ENCODE peak calls at places on chromosomes 11 and 22, in seven cellular contexts. One of them, this sample, is unnamed.

GRCh38 chr11:12414641-12415040 is 37.3 kb downstream of the PARVA start:
- DNase-seq in NCI-H2029: no peak
- DNase-seq in CMK: no peak
- DNase-seq in natural killer cell treated with Interleukin-12 subunit alpha and Interleukin-12 subunit beta and Interleukin-15 and Interleukin-18, amount 100 ng/mL, for 72 hours: no peak
- DNase-seq in activated T-cell treated with anti-CD3 and anti-CD28 coated beads, Interleukin-2, amount 50 U/mL, for 48 hours: no peak
- DNase-seq in sigmoid colon: no peak
- DNase-seq in left kidney: no peak
- DNase-seq in this sample: no peak

GRCh38 chr11:119599864-119600593 is 129.0 kb downstream of the NECTIN1 start:
- DNase-seq in left kidney: no peak
- DNase-seq in natural killer cell treated with Interleukin-12 subunit alpha and Interleukin-12 subunit beta and Interleukin-15 and Interleukin-18, amount 100 ng/mL, for 72 hours: no peak
- DNase-seq in CMK: no peak
- DNase-seq in sigmoid colon: no peak
- DNase-seq in activated T-cell treated with anti-CD3 and anti-CD28 coated beads, Interleukin-2, amount 50 U/mL, for 48 hours: no peak
- DNase-seq in NCI-H2029: no peak
- DNase-seq in this sample: no peak

GRCh38 chr11:116400081-116400480 is 372.7 kb downstream of the BUD13 start:
- DNase-seq in CMK: no peak
- DNase-seq in NCI-H2029: no peak
- DNase-seq in left kidney: no peak
- DNase-seq in activated T-cell treated with anti-CD3 and anti-CD28 coated beads, Interleukin-2, amount 50 U/mL, for 48 hours: no peak
- DNase-seq in natural killer cell treated with Interleukin-12 subunit alpha and Interleukin-12 subunit beta and Interleukin-15 and Interleukin-18, amount 100 ng/mL, for 72 hours: no peak
- DNase-seq in sigmoid colon: no peak
- DNase-seq in this sample: no peak

GRCh38 chr11:13338437-13339069 is 61.0 kb downstream of the BMAL1 start:
- DNase-seq in left kidney: no peak
- DNase-seq in sigmoid colon: no peak
- DNase-seq in NCI-H2029: peak
- DNase-seq in activated T-cell treated with anti-CD3 and anti-CD28 coated beads, Interleukin-2, amount 50 U/mL, for 48 hours: peak
- DNase-seq in natural killer cell treated with Interleukin-12 subunit alpha and Interleukin-12 subunit beta and Interleukin-15 and Interleukin-18, amount 100 ng/mL, for 72 hours: no peak
- DNase-seq in CMK: no peak
- DNase-seq in this sample: peak

GRCh38 chr22:39220897-39221850 is 23.6 kb downstream of the PDGFB start:
- DNase-seq in CMK: no peak
- DNase-seq in natural killer cell treated with Interleukin-12 subunit alpha and Interleukin-12 subunit beta and Interleukin-15 and Interleukin-18, amount 100 ng/mL, for 72 hours: no peak
- DNase-seq in activated T-cell treated with anti-CD3 and anti-CD28 coated beads, Interleukin-2, amount 50 U/mL, for 48 hours: no peak
- DNase-seq in sigmoid colon: peak
- DNase-seq in NCI-H2029: no peak
- DNase-seq in left kidney: no peak
- DNase-seq in this sample: no peak

GRCh38 chr11:113907155-113907554 is 2.6 kb downstream of the HTR3B start:
- DNase-seq in sigmoid colon: no peak
- DNase-seq in activated T-cell treated with anti-CD3 and anti-CD28 coated beads, Interleukin-2, amount 50 U/mL, for 48 hours: no peak
- DNase-seq in natural killer cell treated with Interleukin-12 subunit alpha and Interleukin-12 subunit beta and Interleukin-15 and Interleukin-18, amount 100 ng/mL, for 72 hours: no peak
- DNase-seq in left kidney: no peak
- DNase-seq in CMK: no peak
- DNase-seq in NCI-H2029: no peak
- DNase-seq in this sample: no peak

GRCh38 chr11:128504489-128504888 is 82.9 kb downstream of the ETS1 start:
- DNase-seq in sigmoid colon: no peak
- DNase-seq in activated T-cell treated with anti-CD3 and anti-CD28 coated beads, Interleukin-2, amount 50 U/mL, for 48 hours: no peak
- DNase-seq in NCI-H2029: no peak
- DNase-seq in left kidney: no peak
- DNase-seq in CMK: no peak
- DNase-seq in natural killer cell treated with Interleukin-12 subunit alpha and Interleukin-12 subunit beta and Interleukin-15 and Interleukin-18, amount 100 ng/mL, for 72 hours: no peak
- DNase-seq in this sample: no peak

GRCh38 chr11:83004855-83005556 is 66.7 kb downstream of the RAB30 start:
- DNase-seq in sigmoid colon: no peak
- DNase-seq in natural killer cell treated with Interleukin-12 subunit alpha and Interleukin-12 subunit beta and Interleukin-15 and Interleukin-18, amount 100 ng/mL, for 72 hours: no peak
- DNase-seq in activated T-cell treated with anti-CD3 and anti-CD28 coated beads, Interleukin-2, amount 50 U/mL, for 48 hours: no peak
- DNase-seq in left kidney: no peak
- DNase-seq in CMK: no peak
- DNase-seq in NCI-H2029: no peak
- DNase-seq in this sample: peak

GRCh38 chr11:78961938-78962701 is 387.5 kb upstream of the NARS2 start:
- DNase-seq in natural killer cell treated with Interleukin-12 subunit alpha and Interleukin-12 subunit beta and Interleukin-15 and Interleukin-18, amount 100 ng/mL, for 72 hours: no peak
- DNase-seq in CMK: no peak
- DNase-seq in activated T-cell treated with anti-CD3 and anti-CD28 coated beads, Interleukin-2, amount 50 U/mL, for 48 hours: peak
- DNase-seq in sigmoid colon: no peak
- DNase-seq in left kidney: peak
- DNase-seq in NCI-H2029: peak
- DNase-seq in this sample: no peak

GRCh38 chr22:45919504-45920286 is 57.3 kb downstream of the WNT7B start:
- DNase-seq in natural killer cell treated with Interleukin-12 subunit alpha and Interleukin-12 subunit beta and Interleukin-15 and Interleukin-18, amount 100 ng/mL, for 72 hours: no peak
- DNase-seq in activated T-cell treated with anti-CD3 and anti-CD28 coated beads, Interleukin-2, amount 50 U/mL, for 48 hours: no peak
- DNase-seq in CMK: no peak
- DNase-seq in NCI-H2029: no peak
- DNase-seq in sigmoid colon: no peak
- DNase-seq in left kidney: no peak
- DNase-seq in this sample: no peak

GRCh38 chr11:117621226-117621625 is 175.8 kb downstream of the DSCAML1 start:
- DNase-seq in CMK: peak
- DNase-seq in activated T-cell treated with anti-CD3 and anti-CD28 coated beads, Interleukin-2, amount 50 U/mL, for 48 hours: peak
- DNase-seq in NCI-H2029: no peak
- DNase-seq in left kidney: no peak
- DNase-seq in sigmoid colon: no peak
- DNase-seq in natural killer cell treated with Interleukin-12 subunit alpha and Interleukin-12 subunit beta and Interleukin-15 and Interleukin-18, amount 100 ng/mL, for 72 hours: no peak
- DNase-seq in this sample: no peak

GRCh38 chr22:49716441-49716840 is 111.2 kb downstream of the BRD1 start:
- DNase-seq in NCI-H2029: no peak
- DNase-seq in sigmoid colon: no peak
- DNase-seq in natural killer cell treated with Interleukin-12 subunit alpha and Interleukin-12 subunit beta and Interleukin-15 and Interleukin-18, amount 100 ng/mL, for 72 hours: no peak
- DNase-seq in CMK: no peak
- DNase-seq in left kidney: no peak
- DNase-seq in activated T-cell treated with anti-CD3 and anti-CD28 coated beads, Interleukin-2, amount 50 U/mL, for 48 hours: no peak
- DNase-seq in this sample: no peak

GRCh38 chr22:48692734-48693376 is 1134.8 kb downstream of the BRD1 start:
- DNase-seq in sigmoid colon: no peak
- DNase-seq in CMK: no peak
- DNase-seq in natural killer cell treated with Interleukin-12 subunit alpha and Interleukin-12 subunit beta and Interleukin-15 and Interleukin-18, amount 100 ng/mL, for 72 hours: no peak
- DNase-seq in activated T-cell treated with anti-CD3 and anti-CD28 coated beads, Interleukin-2, amount 50 U/mL, for 48 hours: no peak
- DNase-seq in left kidney: peak
- DNase-seq in NCI-H2029: no peak
- DNase-seq in this sample: no peak

GRCh38 chr11:45252134-45252856 is 33.8 kb downstream of the SYT13 start:
- DNase-seq in natural killer cell treated with Interleukin-12 subunit alpha and Interleukin-12 subunit beta and Interleukin-15 and Interleukin-18, amount 100 ng/mL, for 72 hours: no peak
- DNase-seq in sigmoid colon: no peak
- DNase-seq in activated T-cell treated with anti-CD3 and anti-CD28 coated beads, Interleukin-2, amount 50 U/mL, for 48 hours: peak
- DNase-seq in NCI-H2029: peak
- DNase-seq in left kidney: peak
- DNase-seq in CMK: peak
- DNase-seq in this sample: peak

GRCh38 chr11:2163428-2163978 is 2.5 kb upstream of the INS start:
- DNase-seq in left kidney: no peak
- DNase-seq in sigmoid colon: no peak
- DNase-seq in NCI-H2029: no peak
- DNase-seq in activated T-cell treated with anti-CD3 and anti-CD28 coated beads, Interleukin-2, amount 50 U/mL, for 48 hours: no peak
- DNase-seq in CMK: no peak
- DNase-seq in natural killer cell treated with Interleukin-12 subunit alpha and Interleukin-12 subunit beta and Interleukin-15 and Interleukin-18, amount 100 ng/mL, for 72 hours: no peak
- DNase-seq in this sample: no peak

GRCh38 chr11:103794262-103794661 is 242.2 kb upstream of the DDI1 start:
- DNase-seq in CMK: no peak
- DNase-seq in NCI-H2029: no peak
- DNase-seq in natural killer cell treated with Interleukin-12 subunit alpha and Interleukin-12 subunit beta and Interleukin-15 and Interleukin-18, amount 100 ng/mL, for 72 hours: no peak
- DNase-seq in activated T-cell treated with anti-CD3 and anti-CD28 coated beads, Interleukin-2, amount 50 U/mL, for 48 hours: no peak
- DNase-seq in left kidney: no peak
- DNase-seq in sigmoid colon: no peak
- DNase-seq in this sample: no peak

GRCh38 chr11:72113170-72113808 is 794 bp upstream of the ANAPC15 start:
- DNase-seq in activated T-cell treated with anti-CD3 and anti-CD28 coated beads, Interleukin-2, amount 50 U/mL, for 48 hours: peak
- DNase-seq in sigmoid colon: no peak
- DNase-seq in NCI-H2029: no peak
- DNase-seq in natural killer cell treated with Interleukin-12 subunit alpha and Interleukin-12 subunit beta and Interleukin-15 and Interleukin-18, amount 100 ng/mL, for 72 hours: no peak
- DNase-seq in left kidney: no peak
- DNase-seq in CMK: no peak
- DNase-seq in this sample: no peak

GRCh38 chr11:95243658-95244057 is 12.7 kb upstream of the SESN3 start:
- DNase-seq in sigmoid colon: no peak
- DNase-seq in CMK: no peak
- DNase-seq in NCI-H2029: no peak
- DNase-seq in left kidney: no peak
- DNase-seq in activated T-cell treated with anti-CD3 and anti-CD28 coated beads, Interleukin-2, amount 50 U/mL, for 48 hours: no peak
- DNase-seq in natural killer cell treated with Interleukin-12 subunit alpha and Interleukin-12 subunit beta and Interleukin-15 and Interleukin-18, amount 100 ng/mL, for 72 hours: no peak
- DNase-seq in this sample: no peak

GRCh38 chr11:133570376-133570775 is 38.1 kb upstream of the OPCML start:
- DNase-seq in left kidney: no peak
- DNase-seq in activated T-cell treated with anti-CD3 and anti-CD28 coated beads, Interleukin-2, amount 50 U/mL, for 48 hours: no peak
- DNase-seq in NCI-H2029: no peak
- DNase-seq in sigmoid colon: no peak
- DNase-seq in natural killer cell treated with Interleukin-12 subunit alpha and Interleukin-12 subunit beta and Interleukin-15 and Interleukin-18, amount 100 ng/mL, for 72 hours: no peak
- DNase-seq in CMK: no peak
- DNase-seq in this sample: no peak

GRCh38 chr22:26585104-26585790 is 4.7 kb downstream of the TPST2 start:
- DNase-seq in CMK: no peak
- DNase-seq in natural killer cell treated with Interleukin-12 subunit alpha and Interleukin-12 subunit beta and Interleukin-15 and Interleukin-18, amount 100 ng/mL, for 72 hours: no peak
- DNase-seq in left kidney: no peak
- DNase-seq in sigmoid colon: peak
- DNase-seq in activated T-cell treated with anti-CD3 and anti-CD28 coated beads, Interleukin-2, amount 50 U/mL, for 48 hours: no peak
- DNase-seq in NCI-H2029: no peak
- DNase-seq in this sample: no peak

GRCh38 chr11:108112059-108112458 is 9.3 kb upstream of the ACAT1 start:
- DNase-seq in activated T-cell treated with anti-CD3 and anti-CD28 coated beads, Interleukin-2, amount 50 U/mL, for 48 hours: no peak
- DNase-seq in NCI-H2029: peak
- DNase-seq in CMK: no peak
- DNase-seq in sigmoid colon: no peak
- DNase-seq in left kidney: peak
- DNase-seq in natural killer cell treated with Interleukin-12 subunit alpha and Interleukin-12 subunit beta and Interleukin-15 and Interleukin-18, amount 100 ng/mL, for 72 hours: no peak
- DNase-seq in this sample: no peak

GRCh38 chr11:5071815-5072214 is 2.4 kb downstream of the OR52E1 start:
- DNase-seq in left kidney: no peak
- DNase-seq in sigmoid colon: no peak
- DNase-seq in NCI-H2029: no peak
- DNase-seq in natural killer cell treated with Interleukin-12 subunit alpha and Interleukin-12 subunit beta and Interleukin-15 and Interleukin-18, amount 100 ng/mL, for 72 hours: no peak
- DNase-seq in CMK: no peak
- DNase-seq in activated T-cell treated with anti-CD3 and anti-CD28 coated beads, Interleukin-2, amount 50 U/mL, for 48 hours: no peak
- DNase-seq in this sample: no peak

GRCh38 chr22:23110922-23111527 is 30.8 kb downstream of the RSPH14 start:
- DNase-seq in sigmoid colon: no peak
- DNase-seq in NCI-H2029: peak
- DNase-seq in activated T-cell treated with anti-CD3 and anti-CD28 coated beads, Interleukin-2, amount 50 U/mL, for 48 hours: no peak
- DNase-seq in left kidney: no peak
- DNase-seq in CMK: no peak
- DNase-seq in natural killer cell treated with Interleukin-12 subunit alpha and Interleukin-12 subunit beta and Interleukin-15 and Interleukin-18, amount 100 ng/mL, for 72 hours: no peak
- DNase-seq in this sample: no peak

GRCh38 chr11:127996825-127997224 is 590.5 kb downstream of the ETS1 start:
- DNase-seq in CMK: no peak
- DNase-seq in left kidney: no peak
- DNase-seq in NCI-H2029: no peak
- DNase-seq in sigmoid colon: no peak
- DNase-seq in natural killer cell treated with Interleukin-12 subunit alpha and Interleukin-12 subunit beta and Interleukin-15 and Interleukin-18, amount 100 ng/mL, for 72 hours: no peak
- DNase-seq in activated T-cell treated with anti-CD3 and anti-CD28 coated beads, Interleukin-2, amount 50 U/mL, for 48 hours: no peak
- DNase-seq in this sample: no peak

GRCh38 chr11:76721755-76722677 is 51.5 kb upstream of the LRRC32 start:
- DNase-seq in natural killer cell treated with Interleukin-12 subunit alpha and Interleukin-12 subunit beta and Interleukin-15 and Interleukin-18, amount 100 ng/mL, for 72 hours: peak
- DNase-seq in sigmoid colon: peak
- DNase-seq in activated T-cell treated with anti-CD3 and anti-CD28 coated beads, Interleukin-2, amount 50 U/mL, for 48 hours: peak
- DNase-seq in left kidney: peak
- DNase-seq in NCI-H2029: peak
- DNase-seq in CMK: peak
- DNase-seq in this sample: peak

GRCh38 chr22:36406721-36407120 is 19.0 kb upstream of the MYH9 start:
- DNase-seq in sigmoid colon: no peak
- DNase-seq in CMK: no peak
- DNase-seq in activated T-cell treated with anti-CD3 and anti-CD28 coated beads, Interleukin-2, amount 50 U/mL, for 48 hours: no peak
- DNase-seq in left kidney: no peak
- DNase-seq in natural killer cell treated with Interleukin-12 subunit alpha and Interleukin-12 subunit beta and Interleukin-15 and Interleukin-18, amount 100 ng/mL, for 72 hours: no peak
- DNase-seq in NCI-H2029: no peak
- DNase-seq in this sample: no peak

GRCh38 chr11:82009133-82009532 is 724.5 kb downstream of the FAM181B start:
- DNase-seq in CMK: no peak
- DNase-seq in NCI-H2029: no peak
- DNase-seq in activated T-cell treated with anti-CD3 and anti-CD28 coated beads, Interleukin-2, amount 50 U/mL, for 48 hours: no peak
- DNase-seq in sigmoid colon: no peak
- DNase-seq in natural killer cell treated with Interleukin-12 subunit alpha and Interleukin-12 subunit beta and Interleukin-15 and Interleukin-18, amount 100 ng/mL, for 72 hours: no peak
- DNase-seq in left kidney: no peak
- DNase-seq in this sample: no peak

GRCh38 chr11:123475478-123475877 is 45.4 kb downstream of the GRAMD1B start:
- DNase-seq in sigmoid colon: peak
- DNase-seq in NCI-H2029: no peak
- DNase-seq in CMK: no peak
- DNase-seq in natural killer cell treated with Interleukin-12 subunit alpha and Interleukin-12 subunit beta and Interleukin-15 and Interleukin-18, amount 100 ng/mL, for 72 hours: no peak
- DNase-seq in activated T-cell treated with anti-CD3 and anti-CD28 coated beads, Interleukin-2, amount 50 U/mL, for 48 hours: no peak
- DNase-seq in left kidney: peak
- DNase-seq in this sample: no peak

GRCh38 chr22:49566141-49566541 is 261.5 kb downstream of the BRD1 start:
- DNase-seq in sigmoid colon: peak
- DNase-seq in CMK: no peak
- DNase-seq in NCI-H2029: no peak
- DNase-seq in natural killer cell treated with Interleukin-12 subunit alpha and Interleukin-12 subunit beta and Interleukin-15 and Interleukin-18, amount 100 ng/mL, for 72 hours: peak
- DNase-seq in activated T-cell treated with anti-CD3 and anti-CD28 coated beads, Interleukin-2, amount 50 U/mL, for 48 hours: no peak
- DNase-seq in left kidney: no peak
- DNase-seq in this sample: no peak

GRCh38 chr11:119702261-119702591 is 26.8 kb downstream of the NECTIN1 start:
- DNase-seq in CMK: no peak
- DNase-seq in NCI-H2029: no peak
- DNase-seq in natural killer cell treated with Interleukin-12 subunit alpha and Interleukin-12 subunit beta and Interleukin-15 and Interleukin-18, amount 100 ng/mL, for 72 hours: no peak
- DNase-seq in left kidney: no peak
- DNase-seq in sigmoid colon: no peak
- DNase-seq in activated T-cell treated with anti-CD3 and anti-CD28 coated beads, Interleukin-2, amount 50 U/mL, for 48 hours: no peak
- DNase-seq in this sample: no peak

GRCh38 chr11:94546886-94547285 is 3.2 kb downstream of the FUT4 start:
- DNase-seq in CMK: no peak
- DNase-seq in NCI-H2029: no peak
- DNase-seq in left kidney: no peak
- DNase-seq in natural killer cell treated with Interleukin-12 subunit alpha and Interleukin-12 subunit beta and Interleukin-15 and Interleukin-18, amount 100 ng/mL, for 72 hours: no peak
- DNase-seq in activated T-cell treated with anti-CD3 and anti-CD28 coated beads, Interleukin-2, amount 50 U/mL, for 48 hours: no peak
- DNase-seq in sigmoid colon: no peak
- DNase-seq in this sample: no peak

This sample was measured in stimulated activated CD4-positive, alpha-beta T cell treated with anti-CD3 and anti-CD28 coated beads, Interleukin-4, amount 100 ng/mL, for 24 hours.